ENCODE peak calls at places on chromosomes 5 and 9, in seven cellular contexts. W is lower lobe of right lung; U is upper lobe of right lung; I is PC-9; C is CD4-positive, alpha-beta T cell; H is GM23248; Z is fibroblast of lung. O is an unnamed sample.

GRCh38 chr5:131899686-131900085 is 45.8 kb downstream of the MEIKIN start:
- DNase-seq in W (no peak), U (no peak), I (no peak), C (no peak), H (peak), Z (no peak), O (no peak)

GRCh38 chr5:154842689-154843530 is 7.5 kb downstream of the FAXDC2 start:
- DNase-seq in W (no peak), U (no peak), I (no peak), C (no peak), H (no peak), Z (no peak), O (no peak)

GRCh38 chr5:113807384-113808053 is 294.0 kb downstream of the YTHDC2 start:
- DNase-seq in W (no peak), U (no peak), I (no peak), C (no peak), H (peak), Z (peak), O (no peak)

GRCh38 chr5:112854651-112855050 is 6.4 kb upstream of the SRP19 start:
- DNase-seq in W (no peak), U (no peak), I (no peak), C (no peak), H (no peak), Z (no peak), O (no peak)

GRCh38 chr9:93592389-93593021 is 16.1 kb downstream of the PHF2 start:
- DNase-seq in W (no peak), U (no peak), I (no peak), C (no peak), H (peak), Z (peak), O (no peak)

GRCh38 chr5:120803282-120803681 is 339.2 kb downstream of the PRR16 start:
- DNase-seq in W (no peak), U (no peak), I (no peak), C (no peak), H (peak), Z (peak), O (no peak)

GRCh38 chr5:39424751-39425524 is at the start of gene DAB2:
- DNase-seq in W (peak), U (peak), I (peak), C (peak), H (peak), Z (peak), O (no peak)

GRCh38 chr9:114110180-114110579 is 11.1 kb upstream of the KIF12 start:
- DNase-seq in W (no peak), U (no peak), I (no peak), C (no peak), H (peak), Z (peak), O (no peak)

GRCh38 chr9:102273952-102274351 is 535.5 kb upstream of the GRIN3A start:
- DNase-seq in W (no peak), U (no peak), I (no peak), C (no peak), H (no peak), Z (no peak), O (no peak)

GRCh38 chr9:78541868-78542267 is 244.9 kb downstream of the PSAT1 start:
- DNase-seq in W (no peak), U (no peak), I (no peak), C (no peak), H (no peak), Z (no peak), O (no peak)

GRCh38 chr9:78539188-78539587 is 242.3 kb downstream of the PSAT1 start:
- DNase-seq in W (no peak), U (no peak), I (no peak), C (no peak), H (no peak), Z (no peak), O (no peak)

GRCh38 chr9:78543353-78543752 is 246.4 kb downstream of the PSAT1 start:
- DNase-seq in W (no peak), U (no peak), I (no peak), C (no peak), H (no peak), Z (no peak), O (no peak)

GRCh38 chr9:78542491-78543175 is 245.7 kb downstream of the PSAT1 start:
- DNase-seq in W (no peak), U (no peak), I (no peak), C (no peak), H (no peak), Z (no peak), O (no peak)

DNA sequence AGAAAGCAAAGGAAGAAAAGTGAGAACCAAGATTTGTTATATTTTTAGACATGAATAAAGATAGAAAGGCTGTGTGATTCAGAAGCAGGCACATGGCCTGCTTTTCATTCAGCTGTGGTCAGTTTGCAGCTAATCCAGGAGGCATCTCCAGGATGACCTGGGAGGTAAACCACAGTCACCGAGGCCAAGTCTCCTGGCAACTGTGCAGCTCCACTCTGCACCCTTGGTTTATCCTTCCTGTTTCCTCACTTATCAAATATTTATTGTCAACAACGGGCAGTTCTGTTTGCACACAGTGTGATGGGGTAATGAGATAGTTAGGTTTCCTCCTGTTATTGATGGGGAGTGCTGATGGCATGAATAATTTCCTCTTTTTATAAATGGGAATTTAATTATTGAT is 243.0 kb downstream of the PSAT1 start:
- DNase-seq in W (no peak), U (no peak), I (peak), C (no peak), H (peak), Z (peak), O (no peak)
- H3K27ac ChIP-seq in W (no peak), U (no peak), I (no peak), C (no peak), H (no peak), Z (no peak), O (no peak)

DNA sequence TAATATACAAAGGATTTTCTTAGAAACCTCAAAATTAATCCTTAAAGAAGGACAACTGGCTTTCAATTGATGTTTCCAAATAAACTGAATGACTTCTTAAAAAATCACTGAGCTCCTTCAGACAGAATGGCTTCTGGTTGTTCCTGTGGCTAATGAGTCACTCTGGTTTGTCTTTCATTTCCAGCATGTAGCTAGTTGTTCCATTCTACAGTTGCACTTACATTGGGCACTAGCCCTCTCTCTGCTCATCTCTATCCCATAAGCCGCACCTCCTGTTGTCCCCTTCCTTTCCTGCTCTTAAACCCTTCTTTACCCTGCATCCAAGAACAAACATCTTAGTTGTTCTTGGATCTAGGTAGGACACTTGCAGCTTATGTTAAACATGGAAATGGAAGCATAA is 235.3 kb upstream of the HAPLN1 start:
- DNase-seq in W (no peak), U (no peak), I (no peak), C (no peak), H (peak), Z (peak), O (no peak)
- H3K27ac ChIP-seq in W (no peak), U (no peak), I (no peak), C (no peak), H (peak), Z (no peak), O (no peak)

GRCh38 chr9:109937841-109938453 is 157.9 kb downstream of the PALM2AKAP2 start:
- DNase-seq in W (no peak), U (no peak), I (no peak), C (no peak), H (no peak), Z (no peak), O (no peak)

GRCh38 chr9:109939698-109940342 is 159.8 kb downstream of the PALM2AKAP2 start:
- DNase-seq in W (no peak), U (no peak), I (no peak), C (no peak), H (no peak), Z (no peak), O (no peak)

GRCh38 chr9:109934499-109935214 is 154.7 kb downstream of the PALM2AKAP2 start:
- DNase-seq in W (no peak), U (no peak), I (no peak), C (no peak), H (no peak), Z (peak), O (no peak)

GRCh38 chr9:109931623-109932022 is 151.6 kb downstream of the PALM2AKAP2 start:
- DNase-seq in W (no peak), U (no peak), I (no peak), C (no peak), H (no peak), Z (no peak), O (no peak)

DNA sequence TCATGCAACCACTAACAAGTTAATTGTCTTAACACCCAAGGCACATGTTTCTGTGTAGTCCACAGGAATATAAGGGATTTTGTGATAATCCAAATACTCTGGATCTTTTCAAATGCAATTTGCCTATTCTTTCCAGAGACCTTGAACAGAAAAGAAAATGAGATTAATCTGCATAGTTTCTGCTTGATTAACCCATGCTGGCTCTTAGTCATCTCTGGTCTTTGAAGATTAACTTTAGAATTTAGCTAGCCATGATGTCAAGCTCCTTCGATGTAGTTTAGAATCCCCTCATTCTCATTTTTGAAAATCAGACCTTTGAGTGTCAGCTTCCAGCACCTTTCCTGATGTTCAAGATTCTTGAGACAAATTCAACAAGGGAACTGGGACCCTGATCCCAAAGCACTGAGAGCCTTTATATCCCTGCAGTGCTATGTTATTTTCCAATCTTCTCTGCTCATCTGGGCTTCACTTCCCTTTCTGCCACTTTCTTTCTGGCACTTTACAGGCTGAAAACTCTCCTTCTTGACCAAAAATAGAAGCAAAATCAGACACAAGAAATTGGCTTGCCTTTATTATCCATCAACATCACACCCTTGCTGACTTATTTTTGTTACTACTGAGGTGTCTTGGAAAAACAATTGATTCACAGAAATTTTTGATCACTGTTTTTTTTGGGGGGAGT is 155.5 kb downstream of the PALM2AKAP2 start:
- DNase-seq in W (no peak), U (no peak), I (no peak), C (no peak), H (no peak), Z (peak), O (no peak)
- H3K27ac ChIP-seq in W (no peak), U (no peak), I (no peak), C (no peak), H (no peak), Z (no peak), O (no peak)

GRCh38 chr9:6219981-6220380 is 4.4 kb downstream of the IL33 start:
- DNase-seq in W (no peak), U (no peak), I (no peak), C (no peak), H (no peak), Z (no peak), O (no peak)
- H3K27ac ChIP-seq in W (no peak), U (peak), I (no peak), C (no peak), H (no peak), Z (no peak), O (no peak)

DNA sequence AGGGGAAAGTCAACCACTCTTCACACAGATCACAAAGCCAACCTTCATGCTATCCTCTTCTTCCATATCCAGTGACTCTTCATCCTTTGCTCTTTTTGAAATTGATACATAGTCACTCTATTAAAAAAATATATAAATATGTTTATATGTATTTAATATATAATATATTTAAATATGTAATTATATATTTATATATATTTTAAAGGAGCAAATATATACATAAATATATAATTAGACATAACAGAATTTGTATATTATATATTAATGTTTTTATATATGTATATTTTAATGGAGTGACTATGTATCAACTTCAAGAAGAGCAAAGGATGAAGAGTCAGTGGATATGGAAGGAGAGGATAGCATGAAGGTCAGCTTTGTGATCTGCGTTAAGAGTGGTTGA is 374.9 kb downstream of the CDH9 start:
- DNase-seq in W (no peak), U (no peak), I (no peak), C (no peak), H (no peak), Z (no peak), O (no peak)
- H3K27ac ChIP-seq in W (no peak), U (no peak), I (no peak), C (no peak), H (no peak), Z (no peak), O (no peak)

GRCh38 chr5:92548351-92548750 is 1032.7 kb downstream of the NR2F1-AS1 start:
- DNase-seq in W (no peak), U (no peak), I (no peak), C (no peak), H (no peak), Z (peak), O (no peak)

GRCh38 chr5:92554447-92555085 is 1026.5 kb downstream of the NR2F1-AS1 start:
- DNase-seq in W (no peak), U (no peak), I (no peak), C (no peak), H (no peak), Z (no peak), O (no peak)

GRCh38 chr5:92556747-92557146 is 1024.3 kb downstream of the NR2F1-AS1 start:
- DNase-seq in W (no peak), U (no peak), I (no peak), C (no peak), H (no peak), Z (no peak), O (no peak)

GRCh38 chr5:92552206-92553160 is 1028.5 kb downstream of the NR2F1-AS1 start:
- DNase-seq in W (no peak), U (no peak), I (peak), C (no peak), H (peak), Z (peak), O (no peak)

DNA sequence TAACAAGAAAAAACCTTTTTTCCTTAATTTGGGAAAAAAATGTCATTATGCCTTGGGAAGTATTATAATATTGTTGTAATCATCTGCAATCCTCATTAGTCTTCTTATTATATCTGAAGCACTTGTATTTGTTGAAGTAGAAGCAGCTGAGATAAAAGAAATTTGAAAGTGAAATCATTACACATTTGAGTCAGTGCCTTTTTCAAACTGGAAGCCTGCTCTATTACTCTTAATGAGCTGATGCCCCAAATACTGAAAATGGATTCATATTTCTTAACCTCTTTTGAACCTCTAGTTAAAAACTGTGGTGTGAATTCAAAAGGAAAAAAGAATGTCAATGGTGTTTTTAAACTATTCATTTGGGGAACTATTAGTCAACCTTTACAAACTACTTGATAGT is 1027.7 kb downstream of the NR2F1-AS1 start:
- DNase-seq in W (no peak), U (no peak), I (no peak), C (no peak), H (peak), Z (no peak), O (no peak)
- H3K27ac ChIP-seq in W (no peak), U (no peak), I (peak), C (no peak), H (peak), Z (peak), O (no peak)

GRCh38 chr5:147036691-147037245 is 158.2 kb upstream of the PPP2R2B start:
- DNase-seq in W (no peak), U (no peak), I (no peak), C (no peak), H (no peak), Z (peak), O (no peak)
- H3K27ac ChIP-seq in W (no peak), U (no peak), I (no peak), C (no peak), H (no peak), Z (no peak), O (no peak)

O was measured in CD4-positive, alpha-beta memory T cell.